ENCODE peak calls at places on chromosomes 11 and 22, in eight cellular contexts. A, S, K, X, E, I, D and N are unnamed samples.

GRCh38 chr11:134727204-134727603 is 315.2 kb upstream of the B3GAT1 start:
- DNase-seq in X (no peak), D (no peak), I (no peak), E (no peak), A (no peak), S (no peak), K (no peak), N (no peak)

GRCh38 chr22:24968066-24968561 is 15.6 kb downstream of the KIAA1671 start:
- DNase-seq in E (no peak), K (no peak), X (no peak), D (no peak), I (no peak), S (no peak), A (no peak), N (no peak)

GRCh38 chr22:17633217-17633997 is 4.9 kb upstream of the ATP6V1E1 start:
- DNase-seq in S (no peak), K (no peak), E (no peak), D (peak), I (no peak), X (peak), A (no peak), N (no peak)

GRCh38 chr11:85595285-85595884 is 31.8 kb downstream of the DLG2 start:
- DNase-seq in S (no peak), I (no peak), K (no peak), E (no peak), D (peak), A (no peak), X (peak), N (peak)

GRCh38 chr11:17013548-17014320 is 480 bp downstream of the PLEKHA7 start:
- DNase-seq in E (no peak), A (no peak), D (peak), X (no peak), K (no peak), I (no peak), S (no peak), N (no peak)

GRCh38 chr11:12725863-12726666 is 51.8 kb downstream of the TEAD1 start:
- DNase-seq in S (no peak), D (no peak), E (no peak), X (peak), K (no peak), A (no peak), I (no peak), N (no peak)

GRCh38 chr11:22566293-22566692 is 59.3 kb downstream of the FANCF start:
- DNase-seq in I (no peak), X (no peak), A (no peak), D (no peak), E (no peak), S (no peak), K (no peak), N (no peak)

GRCh38 chr11:30244255-30244654 is 13.4 kb downstream of the FSHB start:
- DNase-seq in I (no peak), E (no peak), A (no peak), K (no peak), S (no peak), D (no peak), X (peak), N (peak)

GRCh38 chr22:50403701-50404101 is 60.6 kb downstream of the PPP6R2 start:
- DNase-seq in K (no peak), A (no peak), D (no peak), E (no peak), X (no peak), I (peak), S (no peak), N (no peak)

GRCh38 chr11:62757846-62758788 is 3.3 kb upstream of the POLR2G start:
- DNase-seq in E (no peak), S (no peak), I (no peak), A (no peak), K (no peak), D (no peak), X (no peak), N (no peak)

GRCh38 chr22:39243443-39244072 is 1.2 kb downstream of the PDGFB start:
- DNase-seq in K (no peak), A (no peak), X (no peak), E (no peak), I (no peak), D (peak), S (peak), N (no peak)

GRCh38 chr11:118198370-118198769 is 21.9 kb upstream of the SCN2B start:
- DNase-seq in A (no peak), S (peak), I (peak), D (peak), E (peak), X (peak), K (peak), N (peak)

GRCh38 chr11:45209904-45210699 is 63.7 kb downstream of the PRDM11 start:
- DNase-seq in A (peak), X (peak), D (no peak), I (peak), S (no peak), K (no peak), E (peak), N (peak)

GRCh38 chr22:37022483-37023337 is 3.2 kb downstream of the MPST start:
- DNase-seq in A (no peak), E (no peak), X (no peak), K (no peak), I (no peak), D (no peak), S (no peak), N (no peak)

GRCh38 chr11:15903246-15903645 is 453.1 kb downstream of the SOX6 start:
- DNase-seq in I (no peak), A (no peak), D (peak), K (no peak), E (no peak), X (no peak), S (no peak), N (no peak)

GRCh38 chr22:24554316-24555159 is at the start of gene GUCD1:
- DNase-seq in E (no peak), A (no peak), D (no peak), X (peak), S (peak), I (no peak), K (peak), N (peak)

GRCh38 chr22:20324139-20324516 is 4.3 kb upstream of the DGCR6L start:
- DNase-seq in D (peak), X (no peak), A (no peak), E (no peak), S (no peak), I (no peak), K (peak), N (no peak)

GRCh38 chr11:74471037-74471436 is 3.7 kb upstream of the KCNE3 start:
- DNase-seq in A (no peak), X (no peak), K (no peak), I (no peak), D (no peak), S (no peak), E (no peak), N (no peak)

GRCh38 chr22:46007003-46007847 is 30.3 kb upstream of the WNT7B start:
- DNase-seq in D (no peak), X (peak), K (no peak), I (no peak), A (no peak), S (no peak), E (no peak), N (peak)

GRCh38 chr11:116613201-116613910 is 159.4 kb downstream of the BUD13 start:
- DNase-seq in E (no peak), D (no peak), A (no peak), I (no peak), K (no peak), X (no peak), S (no peak), N (no peak)

GRCh38 chr22:37255558-37256006 is 11.5 kb upstream of the RAC2 start:
- DNase-seq in S (no peak), I (no peak), E (no peak), D (no peak), K (no peak), A (no peak), X (no peak), N (no peak)

GRCh38 chr22:36237462-36238347 is 1.6 kb downstream of the APOL2 start:
- DNase-seq in X (no peak), S (no peak), D (no peak), A (no peak), E (no peak), I (no peak), K (peak), N (no peak)

GRCh38 chr22:45664136-45664646 is 7.4 kb upstream of the ATXN10 start:
- DNase-seq in A (no peak), I (no peak), S (no peak), K (no peak), E (no peak), D (no peak), X (no peak), N (no peak)

GRCh38 chr11:76203131-76203925 is 3.0 kb downstream of the WNT11 start:
- DNase-seq in X (no peak), E (no peak), I (no peak), A (no peak), K (no peak), S (no peak), D (no peak), N (no peak)

GRCh38 chr11:58513747-58514367 is 6.0 kb upstream of the OR5B21 start:
- DNase-seq in A (no peak), I (no peak), S (no peak), K (peak), X (peak), E (no peak), D (peak), N (peak)

GRCh38 chr11:1049071-1049405 is 12.5 kb upstream of the MUC6 start:
- DNase-seq in I (no peak), A (no peak), S (no peak), X (no peak), D (no peak), K (no peak), E (no peak), N (no peak)

GRCh38 chr11:45995342-45995734 is 72.9 kb downstream of the LARGE2 start:
- DNase-seq in X (no peak), A (no peak), E (no peak), K (no peak), S (no peak), D (no peak), I (no peak), N (no peak)